ENCODE peak calls at places on chromosomes 2 and 18, in six cellular contexts. R, K, U, C, S and X are unnamed samples.

GRCh38 chr2:216696751-216697560 is 1.6 kb upstream of the IGFBP5 start:
- DNase-seq in U (no peak), R (peak), C (peak), S (no peak), K (peak), X (peak)

GRCh38 chr2:229154381-229154780 is 116.7 kb downstream of the PID1 start:
- DNase-seq in K (no peak), U (no peak), R (no peak), C (no peak), S (no peak), X (no peak)

GRCh38 chr2:133780099-133780996 is 212.1 kb upstream of the NCKAP5 start:
- DNase-seq in K (peak), S (peak), R (peak), U (peak), C (peak), X (peak)

GRCh38 chr2:21040468-21041377 is 3.1 kb downstream of the APOB start:
- DNase-seq in S (no peak), U (no peak), C (no peak), K (no peak), R (no peak), X (no peak)

GRCh38 chr18:22828171-22828570 is 105.0 kb upstream of the RBBP8 start:
- DNase-seq in U (no peak), K (no peak), C (no peak), R (no peak), S (no peak), X (no peak)

GRCh38 chr2:233451950-233452349 is 97.7 kb downstream of the DGKD start:
- DNase-seq in C (peak), K (no peak), U (no peak), R (no peak), S (no peak), X (no peak)

GRCh38 chr2:237448626-237449025 is 34.7 kb upstream of the COL6A3 start:
- DNase-seq in R (no peak), U (no peak), K (no peak), C (no peak), S (no peak), X (no peak)

GRCh38 chr2:207071820-207072219 is 93.9 kb downstream of the KLF7 start:
- DNase-seq in U (no peak), S (no peak), R (no peak), C (no peak), K (no peak), X (no peak)

GRCh38 chr2:36439084-36439483 is 83.5 kb downstream of the CRIM1 start:
- DNase-seq in K (no peak), U (no peak), R (peak), S (no peak), C (no peak), X (no peak)

GRCh38 chr18:22084547-22084946 is 84.8 kb upstream of the GATA6 start:
- DNase-seq in K (no peak), R (no peak), C (no peak), U (peak), S (no peak), X (no peak)

GRCh38 chr2:225993430-225993829 is 593.9 kb downstream of the NYAP2 start:
- DNase-seq in U (no peak), K (no peak), S (no peak), R (no peak), C (no peak), X (no peak)

GRCh38 chr2:212936572-212936971 is 214.8 kb downstream of the IKZF2 start:
- DNase-seq in R (no peak), U (no peak), C (no peak), S (no peak), K (no peak), X (no peak)

GRCh38 chr2:123493687-123494086 is 531.4 kb upstream of the CNTNAP5 start:
- DNase-seq in K (no peak), U (no peak), R (no peak), S (no peak), C (no peak), X (no peak)

GRCh38 chr2:215728504-215729065 is 284.8 kb downstream of the MREG start:
- DNase-seq in C (no peak), S (peak), R (peak), U (peak), K (no peak), X (peak)

GRCh38 chr18:35324926-35325655 is 19.1 kb downstream of the ZNF24 start:
- DNase-seq in K (no peak), R (peak), S (no peak), U (no peak), C (no peak), X (no peak)

GRCh38 chr2:175806115-175806470 is 196.0 kb downstream of the LNPK start:
- DNase-seq in C (no peak), R (no peak), K (no peak), U (no peak), S (no peak), X (no peak)

GRCh38 chr2:219701847-219702634 is 74.6 kb downstream of the SLC4A3 start:
- DNase-seq in K (no peak), R (no peak), U (no peak), S (no peak), C (no peak), X (no peak)

GRCh38 chr18:12534820-12535219 is 123.1 kb downstream of the SPIRE1 start:
- DNase-seq in C (no peak), K (no peak), S (no peak), U (no peak), R (no peak), X (no peak)

GRCh38 chr2:222978850-222979249 is 73.1 kb upstream of the KCNE4 start:
- DNase-seq in K (no peak), R (no peak), C (no peak), U (no peak), S (no peak), X (no peak)

GRCh38 chr2:6196461-6196860 is 504.3 kb downstream of the SOX11 start:
- DNase-seq in S (no peak), R (no peak), C (no peak), U (no peak), K (peak), X (no peak)

GRCh38 chr2:211391206-211391605 is 834.8 kb downstream of the CPS1 start:
- DNase-seq in K (no peak), S (no peak), C (no peak), U (no peak), R (no peak), X (no peak)

GRCh38 chr2:177467646-177468045 is 75.1 kb downstream of the AGPS start:
- DNase-seq in U (no peak), S (no peak), C (no peak), R (peak), K (no peak), X (peak)

GRCh38 chr2:37897511-37897910 is 27.6 kb upstream of the RMDN2 start:
- DNase-seq in S (no peak), C (no peak), U (no peak), R (no peak), K (peak), X (no peak)

GRCh38 chr2:127261835-127262234 is 32.1 kb downstream of the ERCC3 start:
- DNase-seq in U (no peak), K (no peak), R (no peak), S (no peak), C (no peak), X (no peak)

GRCh38 chr18:49020129-49020528 is 69.4 kb upstream of the SMAD7 start:
- DNase-seq in U (no peak), R (no peak), C (no peak), S (no peak), K (no peak), X (no peak)

GRCh38 chr18:74331404-74331803 is 15.8 kb downstream of the C18orf63 start:
- DNase-seq in C (no peak), R (no peak), S (no peak), U (peak), K (peak), X (peak)

GRCh38 chr2:136434251-136434715 is 316.3 kb upstream of the CXCR4 start:
- DNase-seq in C (no peak), R (no peak), K (no peak), U (peak), S (no peak), X (no peak)

GRCh38 chr2:8987413-8987812 is 16.1 kb downstream of the MBOAT2 start:
- DNase-seq in K (no peak), U (no peak), C (no peak), R (no peak), S (no peak), X (no peak)
- TF ChIP-seq MYC in K (no peak), U (no peak), C (no peak), R (no peak), S (no peak), X (no peak)

DNA sequence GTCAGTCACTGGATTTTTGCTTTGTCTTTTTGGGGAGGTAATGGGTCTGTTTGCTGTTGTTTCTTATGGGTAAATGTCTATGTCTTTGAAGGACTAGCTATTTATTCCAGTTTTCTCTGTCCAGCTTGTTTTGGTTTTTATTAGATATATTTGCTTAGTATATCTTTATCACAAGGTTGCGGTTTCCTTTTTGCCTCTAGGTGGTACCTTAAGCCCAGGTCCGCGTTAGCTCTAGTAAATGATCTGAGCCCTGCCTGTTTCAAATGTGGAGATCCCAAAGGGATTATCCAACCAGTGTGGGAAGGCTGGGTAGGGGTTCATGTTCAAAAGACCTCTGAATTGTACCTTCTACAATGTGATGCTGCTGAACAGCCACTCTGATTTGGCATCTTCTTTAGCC is 114.5 kb downstream of the MYO3B start:
- DNase-seq in K (no peak), S (no peak), U (no peak), C (no peak), R (no peak), X (no peak)
- TF ChIP-seq CTCF in K (no peak), S (no peak), U (no peak), C (no peak), R (no peak), X (no peak)

GRCh38 chr2:23926289-23926749 is 604 bp downstream of the ATAD2B start:
- DNase-seq in U (no peak), R (no peak), K (no peak), S (no peak), C (no peak), X (peak)

GRCh38 chr2:23926750-23927627 is at the start of gene ATAD2B:
- DNase-seq in R (peak), C (peak), U (peak), S (peak), K (peak), X (peak)

GRCh38 chr2:23925702-23926288 is 1.1 kb downstream of the ATAD2B start:
- DNase-seq in C (peak), K (peak), S (peak), R (peak), U (peak), X (peak)

GRCh38 chr2:23918837-23919489 is 8.0 kb downstream of the ATAD2B start:
- DNase-seq in C (no peak), K (no peak), R (no peak), S (no peak), U (no peak), X (no peak)

DNA sequence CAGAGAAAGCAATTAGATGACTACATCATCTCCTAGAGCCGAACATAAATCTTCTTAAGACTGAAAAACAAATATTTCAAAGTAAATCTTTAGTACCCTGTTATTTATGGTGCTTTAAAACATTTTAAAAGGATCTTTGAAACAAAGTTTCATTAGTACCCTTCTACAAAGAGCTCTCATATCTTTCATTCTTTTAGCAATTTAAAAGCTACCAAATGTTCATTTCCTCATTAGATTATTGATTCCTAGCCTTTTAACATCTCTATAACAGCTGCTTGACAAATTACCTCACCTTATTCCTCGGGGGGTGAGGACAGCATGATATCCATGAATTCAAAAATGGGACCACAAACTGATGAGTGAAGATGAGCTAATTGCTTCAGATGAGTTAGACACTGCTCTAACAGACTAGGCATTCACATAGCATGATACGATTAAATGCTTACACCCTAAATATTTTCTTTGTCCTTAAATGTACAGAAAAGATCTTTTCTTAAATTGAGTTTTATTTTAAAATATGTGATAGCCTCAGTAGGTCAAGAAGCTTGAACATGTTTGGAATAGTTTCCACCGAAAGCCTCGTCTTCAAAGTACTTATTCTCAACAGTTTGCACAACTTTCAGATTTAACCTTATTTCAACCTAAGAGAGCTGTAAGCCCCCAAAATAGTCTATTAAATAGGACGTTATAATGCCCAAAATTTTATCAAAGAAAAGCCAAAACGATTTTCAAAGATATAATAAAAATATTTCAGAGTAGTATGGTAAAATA is 2.1 kb downstream of the ATAD2B start:
- DNase-seq in S (no peak), R (peak), U (no peak), C (no peak), K (no peak), X (peak)
- TF ChIP-seq MAX in S (no peak), R (no peak), U (no peak), C (no peak), K (no peak), X (no peak)

GRCh38 chr18:73153271-73153670 is 285.5 kb upstream of the NETO1 start:
- DNase-seq in S (no peak), R (no peak), K (no peak), C (no peak), U (no peak), X (no peak)
- TF ChIP-seq MYC in S (no peak), R (no peak), K (no peak), C (no peak), U (no peak), X (no peak)

GRCh38 chr2:143623270-143623669 is 494.1 kb downstream of the ARHGAP15 start:
- DNase-seq in K (no peak), C (no peak), U (no peak), S (no peak), R (no peak), X (no peak)
- TF ChIP-seq CTCF in K (no peak), C (peak), U (no peak), S (no peak), R (no peak), X (no peak)

DNA sequence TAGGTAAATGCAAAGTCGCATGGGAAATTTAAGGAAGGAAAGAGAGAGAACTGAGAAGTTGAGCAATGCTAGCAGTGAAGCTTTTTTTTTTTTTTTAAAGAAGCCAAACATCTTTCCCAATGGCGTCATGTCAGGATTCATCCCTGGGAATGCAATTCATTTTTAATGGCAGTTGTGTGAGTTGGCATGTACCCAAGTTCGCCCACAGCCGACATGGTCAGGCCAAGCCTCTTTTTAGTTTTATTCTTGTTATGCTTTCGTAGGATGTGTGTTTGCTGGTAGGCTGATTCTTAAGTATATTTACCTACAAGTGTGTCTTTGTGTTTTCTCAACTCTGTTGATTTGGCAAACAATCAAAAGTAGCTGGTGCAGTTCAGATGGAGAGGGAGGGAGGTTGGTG is 127.6 kb upstream of the ITGA6 start:
- DNase-seq in K (peak), U (no peak), C (no peak), R (peak), S (no peak), X (no peak)
- TF ChIP-seq MAX in K (no peak), U (no peak), C (no peak), R (no peak), S (no peak), X (no peak)

DNA sequence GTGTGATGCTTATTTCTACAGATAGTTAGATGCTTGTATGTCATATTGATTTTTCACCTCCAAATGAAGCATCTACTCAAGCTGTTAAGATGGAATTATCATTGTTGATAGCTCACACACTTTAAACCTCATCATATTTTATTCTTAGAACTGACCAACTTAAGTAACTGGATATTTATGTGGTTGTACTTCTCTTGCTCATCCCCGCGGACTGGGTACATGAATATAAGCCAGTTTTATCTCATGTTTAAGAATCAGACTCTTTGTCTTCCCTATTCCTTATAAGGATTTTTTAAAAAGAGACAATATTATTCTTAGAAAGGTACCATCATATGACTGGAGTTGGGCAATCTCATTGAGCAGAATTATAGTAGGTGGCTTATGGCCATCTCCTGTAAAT is 358.7 kb downstream of the DSC3 start:
- DNase-seq in U (no peak), S (no peak), C (no peak), K (no peak), R (no peak), X (no peak)
- TF ChIP-seq MYC in U (no peak), S (no peak), C (no peak), K (no peak), R (no peak), X (no peak)

DNA sequence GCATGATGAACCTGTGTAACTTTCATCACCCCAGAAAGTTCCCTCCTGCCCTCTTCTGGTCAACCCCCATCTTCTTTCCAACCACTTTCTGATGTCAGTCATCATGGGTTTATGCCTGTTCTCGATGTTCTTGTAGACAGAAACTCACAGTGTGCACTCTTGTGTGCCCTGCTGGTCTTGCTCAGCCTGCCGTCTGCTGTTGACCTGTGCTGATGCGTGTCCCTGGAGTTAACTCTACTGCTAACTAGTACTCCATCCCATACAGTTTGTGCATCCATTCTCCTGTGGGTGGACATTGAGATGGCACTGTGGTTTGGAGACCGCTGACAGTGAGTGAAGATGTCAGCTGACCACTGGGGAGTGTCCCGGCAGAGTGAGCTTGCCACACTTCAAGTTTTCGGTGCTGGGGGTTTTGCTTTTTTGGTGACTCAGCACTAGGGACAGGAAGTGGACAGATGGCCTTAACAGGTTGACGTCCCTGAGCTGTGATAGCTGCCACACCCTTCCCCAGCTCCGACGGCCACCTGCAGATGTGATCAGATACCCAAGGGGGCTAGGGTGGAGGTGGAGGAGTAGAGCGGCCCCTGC is 14.8 kb downstream of the KLHL29 start:
- DNase-seq in S (peak), R (no peak), K (no peak), C (no peak), U (no peak), X (peak)
- TF ChIP-seq CTCF in S (peak), R (no peak), K (no peak), C (peak), U (no peak), X (no peak)